ENCODE peak calls at places on chromosomes 7 and 10, in five cellular contexts. D is suprapubic skin, L is AG09309, K is lower leg skin, E is IMR-90. Q is an unnamed sample.
A peak's percentile ranks its signal among the peaks of the same experiment; 100 is the strongest.

GRCh38 chr10:47239211-47239610 is 60.8 kb upstream of the GDF10 start:
- DNase-seq in D (no peak), L (no peak), K (no peak), E (no peak), Q (no peak)

GRCh38 chr7:88835147-88835728 is 39.7 kb upstream of the TEX47 start:
- DNase-seq in D (no peak), L (no peak), K (no peak), E (no peak), Q (no peak)

GRCh38 chr7:149690688-149691446 is 82.5 kb downstream of the ZNF467 start:
- DNase-seq in D (no peak), L (peak; percentile 67), K (no peak), E (peak; percentile 71), Q (no peak)

GRCh38 chr7:74482629-74483401 is 29.1 kb downstream of the GTF2IRD1 start:
- DNase-seq in D (no peak), L (peak; percentile 98), K (no peak), E (peak; percentile 99), Q (no peak)

GRCh38 chr7:28405662-28406061 is 6.7 kb upstream of the CREB5 start:
- DNase-seq in D (no peak), L (peak; percentile 94), K (no peak), E (peak; percentile 97), Q (no peak)

GRCh38 chr10:60044221-60044620 is 137.9 kb upstream of the CCDC6 start:
- DNase-seq in D (no peak), L (peak; percentile 45), K (no peak), E (peak; percentile 51), Q (no peak)

GRCh38 chr7:103793614-103794013 is 195.8 kb downstream of the RELN start:
- DNase-seq in D (no peak), L (no peak), K (no peak), E (no peak), Q (no peak)

GRCh38 chr10:1358860-1359598 is 302.8 kb downstream of the WDR37 start:
- DNase-seq in D (no peak), L (no peak), K (no peak), E (no peak), Q (no peak)

GRCh38 chr10:127048630-127049029 is 143.4 kb downstream of the DOCK1 start:
- DNase-seq in D (no peak), L (no peak), K (no peak), E (no peak), Q (no peak)

GRCh38 chr7:94908204-94909022 is 1.0 kb downstream of the PPP1R9A start:
- DNase-seq in D (no peak), L (no peak), K (no peak), E (no peak), Q (no peak)

GRCh38 chr7:94907420-94908203 is at the start of gene PPP1R9A:
- DNase-seq in D (no peak), L (no peak), K (no peak), E (no peak), Q (no peak)

GRCh38 chr7:94909023-94909466 is 1.7 kb downstream of the PPP1R9A start:
- DNase-seq in D (no peak), L (no peak), K (no peak), E (no peak), Q (no peak)

GRCh38 chr7:94906035-94906796 is 1.2 kb upstream of the PPP1R9A start:
- DNase-seq in D (no peak), L (no peak), K (no peak), E (no peak), Q (no peak)

GRCh38 chr7:94907026-94907419 is 371 bp upstream of the PPP1R9A start:
- DNase-seq in D (no peak), L (no peak), K (no peak), E (no peak), Q (no peak)
- H3K4me3 ChIP-seq in D (peak overlapping the region; percentile 56), L (no peak overlapping the region), K (peak overlapping the region; percentile 29), E (no peak overlapping the region), Q (peak overlapping the region; percentile 68)

DNA sequence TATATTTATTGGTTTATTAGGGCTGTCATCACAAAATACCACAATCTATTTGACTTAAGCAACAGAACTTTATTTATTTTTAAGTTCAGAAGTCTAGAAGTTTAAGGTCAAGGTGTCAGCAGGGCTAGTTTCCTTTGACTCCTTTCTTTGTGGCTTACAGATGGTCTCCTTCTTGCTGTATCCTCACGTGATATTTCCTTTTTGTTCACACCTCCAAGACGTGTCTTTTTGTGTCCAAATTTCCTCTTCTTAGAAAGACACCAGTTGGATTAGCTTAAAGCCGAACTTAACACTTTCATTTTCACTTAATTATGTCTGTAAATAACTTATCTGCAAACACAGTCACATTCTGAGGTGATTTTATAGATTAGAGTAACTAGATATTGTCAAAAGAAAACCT is 631.4 kb upstream of the POT1 start:
- DNase-seq in D (no peak), L (no peak), K (no peak), E (no peak), Q (no peak)
- H3K4me3 ChIP-seq in D (no peak overlapping the region), L (no peak overlapping the region), K (no peak overlapping the region), E (no peak overlapping the region), Q (no peak overlapping the region)

GRCh38 chr10:100006241-100006886 is 3.4 kb downstream of the DNMBP start:
- DNase-seq in D (no peak), L (peak; percentile 88), K (no peak), E (peak; percentile 97), Q (no peak)

GRCh38 chr10:100008142-100008522 is 1.6 kb downstream of the DNMBP start:
- DNase-seq in D (no peak), L (no peak), K (no peak), E (peak; percentile 84), Q (no peak)

GRCh38 chr10:100008708-100009282 is 952 bp downstream of the DNMBP start:
- DNase-seq in D (no peak), L (no peak), K (no peak), E (no peak), Q (no peak)

GRCh38 chr10:100007239-100008141 is 2.3 kb downstream of the DNMBP start:
- DNase-seq in D (no peak), L (no peak), K (no peak), E (no peak), Q (no peak)

DNA sequence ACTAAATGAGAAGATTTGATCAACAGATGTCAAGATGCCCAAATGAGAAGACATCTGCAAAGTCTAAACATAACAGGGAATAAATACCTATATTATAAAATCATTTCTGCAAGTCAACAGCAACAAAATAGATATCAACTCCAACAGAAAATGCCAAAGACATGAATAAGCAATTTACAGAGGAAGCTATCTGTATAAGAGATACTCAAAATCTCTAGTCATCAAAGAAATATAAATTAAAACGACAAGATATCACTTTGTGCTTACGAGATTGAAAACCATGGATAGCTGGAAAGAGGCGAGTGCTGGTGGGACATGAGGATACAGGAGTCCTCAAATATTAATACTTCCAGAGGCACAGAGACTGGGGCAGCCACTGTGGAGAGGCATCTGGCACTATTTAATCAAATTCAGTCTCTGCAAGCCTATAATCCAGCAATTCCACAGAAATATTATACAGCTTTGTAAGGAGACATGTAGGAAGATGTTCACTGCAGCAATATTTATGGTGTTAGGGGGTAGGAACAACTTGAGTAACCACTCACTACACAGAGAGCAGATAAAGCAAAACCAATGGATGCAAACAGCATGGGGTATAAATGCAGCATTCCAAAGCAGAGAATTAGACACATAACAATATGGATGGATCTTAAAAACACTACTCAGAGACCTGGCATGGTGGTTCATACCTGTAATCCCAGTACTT is 4.8 kb downstream of the DNMBP start:
- DNase-seq in D (no peak), L (no peak), K (no peak), E (no peak), Q (no peak)
- H3K4me3 ChIP-seq in D (no peak overlapping the region), L (peak overlapping the region; percentile 11), K (no peak overlapping the region), E (no peak overlapping the region), Q (no peak overlapping the region)

GRCh38 chr10:100267237-100268104 is at the start of gene CWF19L1:
- DNase-seq in D (peak; percentile 92), L (peak; percentile 47), K (peak; percentile 97), E (peak; percentile 88), Q (peak; percentile 33)

GRCh38 chr10:100265821-100266485 is 1.5 kb downstream of the CWF19L1 start:
- DNase-seq in D (no peak), L (no peak), K (no peak), E (no peak), Q (no peak)
- H3K4me3 ChIP-seq in D (peak overlapping the region; percentile 92), L (no peak overlapping the region), K (no peak overlapping the region), E (no peak overlapping the region), Q (peak overlapping the region; percentile 93)

GRCh38 chr7:116509982-116510579 is 10.5 kb downstream of the CAV2 start:
- DNase-seq in D (no peak), L (no peak), K (no peak), E (peak; percentile 31), Q (no peak)

GRCh38 chr7:116515584-116515983 is 9.3 kb upstream of the CAV1 start:
- DNase-seq in D (no peak), L (no peak), K (no peak), E (no peak), Q (no peak)

GRCh38 chr7:116511552-116512523 is 12.3 kb downstream of the CAV2 start:
- DNase-seq in D (no peak), L (no peak), K (no peak), E (peak; percentile 69), Q (no peak)

GRCh38 chr7:116510795-116511194 is 11.3 kb downstream of the CAV2 start:
- DNase-seq in D (no peak), L (no peak), K (no peak), E (no peak), Q (no peak)

DNA sequence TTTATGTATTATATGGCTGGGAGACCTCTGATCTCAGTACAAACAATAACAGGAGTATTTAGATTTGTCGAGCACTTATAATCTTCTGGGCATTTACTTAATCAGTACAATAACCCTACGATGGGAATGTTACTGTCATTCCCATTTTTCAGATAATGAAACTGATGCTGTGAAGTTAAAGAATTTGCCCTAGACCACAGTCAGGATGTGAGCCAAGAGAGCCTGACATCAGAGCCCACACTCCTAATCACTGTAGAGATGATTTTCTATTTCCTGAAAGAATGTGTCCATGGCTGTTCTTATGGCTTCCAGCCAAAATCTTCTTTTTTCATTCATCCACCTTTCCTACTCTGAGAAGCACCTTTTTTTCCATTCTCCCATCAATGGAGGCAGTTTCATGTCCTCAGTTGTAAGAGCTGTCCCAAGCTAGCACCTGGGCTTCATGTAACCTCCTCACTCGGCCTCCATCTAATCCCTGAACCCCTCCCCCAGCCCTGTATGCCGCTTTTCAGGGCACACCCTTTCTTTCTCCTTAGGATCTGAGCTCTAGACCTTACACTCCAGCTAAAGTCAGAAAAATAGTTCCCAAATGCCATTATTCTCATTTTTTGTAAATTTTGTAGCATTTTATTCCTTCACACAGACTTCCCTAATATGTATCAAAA is 12.2 kb upstream of the CAV1 start:
- DNase-seq in D (no peak), L (no peak), K (no peak), E (peak; percentile 76), Q (no peak)
- H3K4me3 ChIP-seq in D (peak overlapping the region; percentile 34), L (no peak overlapping the region), K (no peak overlapping the region), E (no peak overlapping the region), Q (no peak overlapping the region)

GRCh38 chr10:33335550-33335799 is 1.0 kb upstream of the NRP1 start:
- DNase-seq in D (no peak), L (no peak), K (no peak), E (no peak), Q (no peak)
- H3K4me3 ChIP-seq in D (peak overlapping the region; percentile 77), L (peak overlapping the region; percentile 89), K (peak overlapping the region; percentile 48), E (peak overlapping the region; percentile 85), Q (peak overlapping the region; percentile 72)

GRCh38 chr7:157010588-157011332 is at the start of gene MNX1:
- DNase-seq in D (peak; percentile 70), L (no peak), K (no peak), E (no peak), Q (no peak)

GRCh38 chr7:157007470-157008066 is 2.9 kb downstream of the MNX1 start:
- DNase-seq in D (peak; percentile 53), L (no peak), K (peak; percentile 66), E (no peak), Q (no peak)

GRCh38 chr7:157009778-157010587 is 480 bp downstream of the MNX1 start:
- DNase-seq in D (peak; percentile 47), L (no peak), K (no peak), E (no peak), Q (no peak)

GRCh38 chr7:157008206-157009169 is 2.0 kb downstream of the MNX1 start:
- DNase-seq in D (peak; percentile 74), L (no peak), K (peak; percentile 80), E (no peak), Q (no peak)

GRCh38 chr7:157009170-157009777 is 1.2 kb downstream of the MNX1 start:
- DNase-seq in D (peak; percentile 72), L (no peak), K (no peak), E (no peak), Q (no peak)
- H3K4me3 ChIP-seq in D (peak overlapping the region; percentile 29), L (no peak overlapping the region), K (no peak overlapping the region), E (no peak overlapping the region), Q (peak overlapping the region; percentile 54)

Q was measured in esophagus squamous epithelium.